ENCODE peak calls at places on chromosomes 6 and 20, in four cellular contexts. J is CD8-positive, alpha-beta T cell; U is left lung; L is right lobe of liver. T is an unnamed sample.

GRCh38 chr6:548091-548490 is 108.8 kb downstream of the HUS1B start:
- DNase-seq in J (no peak), U (no peak), L (no peak), T (no peak)

GRCh38 chr6:137496909-137497721 is 2.9 kb upstream of the OLIG3 start:
- DNase-seq in J (no peak), U (peak; percentile 44), L (no peak), T (no peak)

GRCh38 chr6:143060806-143061596 is at the start of gene AIG1:
- DNase-seq in J (peak; percentile 44), U (no peak), L (peak; percentile 87), T (no peak)

GRCh38 chr20:49586967-49587587 is 19.1 kb upstream of the PTGIS start:
- DNase-seq in J (no peak), U (no peak), L (no peak), T (no peak)

GRCh38 chr6:156752666-156753301 is 24.4 kb upstream of the ARID1B start:
- DNase-seq in J (no peak), U (no peak), L (peak; percentile 94), T (no peak)

GRCh38 chr6:6915219-6915618 is 192.5 kb upstream of the RREB1 start:
- DNase-seq in J (no peak), U (no peak), L (no peak), T (no peak)

GRCh38 chr6:47727391-47727790 is 29.0 kb downstream of the ADGRF4 start:
- DNase-seq in J (no peak), U (no peak), L (no peak), T (no peak)

GRCh38 chr20:63767886-63768285 is 28.3 kb downstream of the SLC2A4RG start:
- DNase-seq in J (no peak), U (no peak), L (no peak), T (no peak)

GRCh38 chr20:10735195-10735949 is 61.6 kb upstream of the JAG1 start:
- DNase-seq in J (no peak), U (no peak), L (no peak), T (no peak)

GRCh38 chr6:2802521-2803060 is 37.4 kb downstream of the WRNIP1 start:
- DNase-seq in J (no peak), U (no peak), L (no peak), T (no peak)

GRCh38 chr6:39347201-39347600 is 24.7 kb upstream of the KCNK16 start:
- DNase-seq in J (no peak), U (no peak), L (no peak), T (no peak)

GRCh38 chr6:40308533-40309306 is 278.4 kb downstream of the LRFN2 start:
- DNase-seq in J (peak; percentile 16), U (no peak), L (no peak), T (no peak)

GRCh38 chr6:113856011-113856551 is 1.1 kb upstream of the MARCKS start:
- DNase-seq in J (no peak), U (no peak), L (no peak), T (no peak)

GRCh38 chr6:2448826-2449571 is 203.6 kb upstream of the GMDS start:
- DNase-seq in J (no peak), U (no peak), L (no peak), T (no peak)

GRCh38 chr20:37734228-37734980 is 40.6 kb downstream of the CTNNBL1 start:
- DNase-seq in J (no peak), U (no peak), L (no peak), T (no peak)

GRCh38 chr6:71608646-71609045 is 277.7 kb upstream of the RIMS1 start:
- DNase-seq in J (no peak), U (no peak), L (no peak), T (no peak)

GRCh38 chr6:108782231-108783041 is 65.8 kb upstream of the ARMC2 start:
- DNase-seq in J (peak; percentile 68), U (peak; percentile 94), L (peak; percentile 88), T (peak; percentile 92)

GRCh38 chr20:5353624-5354496 is 37.1 kb upstream of the PROKR2 start:
- DNase-seq in J (no peak), U (no peak), L (no peak), T (no peak)

GRCh38 chr6:151916680-151917164 is 109.2 kb downstream of the ESR1 start:
- DNase-seq in J (no peak), U (no peak), L (no peak), T (no peak)

GRCh38 chr20:38805502-38805957 is at the start of gene PPP1R16B:
- DNase-seq in J (peak; percentile 76), U (peak; percentile 87), L (peak; percentile 69), T (peak; percentile 75)

GRCh38 chr6:125839471-125839870 is 48.7 kb downstream of the NCOA7 start:
- DNase-seq in J (no peak), U (no peak), L (no peak), T (no peak)

GRCh38 chr6:24344981-24345380 is 12.9 kb downstream of the DCDC2 start:
- DNase-seq in J (no peak), U (no peak), L (no peak), T (no peak)

GRCh38 chr6:133551847-133552331 is 310.7 kb downstream of the EYA4 start:
- DNase-seq in J (no peak), U (peak; percentile 75), L (no peak), T (peak; percentile 64)

GRCh38 chr6:1391692-1392309 is 2.4 kb downstream of the FOXF2 start:
- DNase-seq in J (no peak), U (no peak), L (no peak), T (no peak)

GRCh38 chr20:17505664-17506517 is 25.3 kb downstream of the BFSP1 start:
- DNase-seq in J (peak; percentile 25), U (no peak), L (no peak), T (no peak)

GRCh38 chr6:127198549-127198948 is 68.1 kb upstream of the RNF146 start:
- DNase-seq in J (no peak), U (no peak), L (no peak), T (no peak)

GRCh38 chr20:64069614-64070243 is 6.7 kb downstream of the TCEA2 start:
- DNase-seq in J (no peak), U (no peak), L (no peak), T (no peak)

GRCh38 chr6:18022398-18023231 is 35.2 kb upstream of the KIF13A start:
- DNase-seq in J (no peak), U (no peak), L (no peak), T (no peak)

GRCh38 chr6:148968636-148969270 is 221.9 kb downstream of the UST start:
- DNase-seq in J (no peak), U (no peak), L (no peak), T (no peak)

GRCh38 chr6:36631326-36632046 is 37.3 kb downstream of the SRSF3 start:
- DNase-seq in J (no peak), U (no peak), L (peak; percentile 24), T (peak; percentile 72)

GRCh38 chr20:2820084-2820895 is 4.1 kb downstream of the TMEM239 start:
- DNase-seq in J (no peak), U (no peak), L (no peak), T (peak; percentile 48)

DNA sequence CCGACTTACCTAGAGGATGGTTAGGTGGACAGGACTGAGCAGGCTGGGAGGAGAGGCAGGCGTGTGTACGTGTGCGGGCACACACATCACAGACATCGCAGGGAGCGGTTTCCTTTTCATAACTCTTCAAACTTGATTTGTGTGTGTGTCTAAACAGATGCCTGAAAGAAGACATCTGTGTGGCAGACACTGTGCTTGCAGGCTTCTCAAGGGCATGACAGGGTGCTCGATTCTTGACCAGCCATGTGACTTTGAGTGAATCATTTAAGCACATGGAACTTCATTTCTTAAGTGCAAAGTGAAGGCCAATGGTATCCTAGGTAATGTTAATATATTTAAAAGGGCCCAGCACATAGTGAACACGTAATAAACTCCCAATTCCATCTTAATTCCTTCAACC is 186.5 kb downstream of the SCP2D1 start:
- DNase-seq in J (no peak), U (no peak), L (no peak), T (no peak)
- H3K27ac ChIP-seq in J (no peak overlapping the region), U (no peak overlapping the region), L (no peak overlapping the region), T (no peak overlapping the region)

GRCh38 chr6:50846109-50846859 is 27.6 kb downstream of the TFAP2B start:
- DNase-seq in J (no peak), U (no peak), L (no peak), T (no peak)
- H3K27me3 ChIP-seq in J (peaks cover 28% of the 10 kb centered on the region), U (peaks cover 98% of the 10 kb centered on the region), L (peaks cover 65% of the 10 kb centered on the region), T (peaks cover 100% of the 10 kb centered on the region)

GRCh38 chr6:26045046-26045938 is 41.9 kb upstream of the HFE start:
- DNase-seq in J (peak; percentile 70), U (peak; percentile 82), L (peak; percentile 76), T (peak; percentile 71)

GRCh38 chr6:26041946-26042345 is 45.3 kb upstream of the HFE start:
- DNase-seq in J (no peak), U (no peak), L (no peak), T (no peak)

GRCh38 chr6:26043389-26044139 is 43.7 kb upstream of the HFE start:
- DNase-seq in J (peak; percentile 55), U (no peak), L (peak; percentile 69), T (peak; percentile 74)

GRCh38 chr6:26045939-26046368 is 41.3 kb upstream of the HFE start:
- DNase-seq in J (no peak), U (no peak), L (no peak), T (no peak)

GRCh38 chr6:26044140-26045045 is 42.8 kb upstream of the HFE start:
- DNase-seq in J (no peak), U (peak; percentile 79), L (peak; percentile 74), T (peak; percentile 79)
- H3K27ac ChIP-seq in J (peak overlapping the region; percentile 73), U (peak overlapping the region; percentile 91), L (peak overlapping the region; percentile 92), T (peak overlapping the region; percentile 90)

DNA sequence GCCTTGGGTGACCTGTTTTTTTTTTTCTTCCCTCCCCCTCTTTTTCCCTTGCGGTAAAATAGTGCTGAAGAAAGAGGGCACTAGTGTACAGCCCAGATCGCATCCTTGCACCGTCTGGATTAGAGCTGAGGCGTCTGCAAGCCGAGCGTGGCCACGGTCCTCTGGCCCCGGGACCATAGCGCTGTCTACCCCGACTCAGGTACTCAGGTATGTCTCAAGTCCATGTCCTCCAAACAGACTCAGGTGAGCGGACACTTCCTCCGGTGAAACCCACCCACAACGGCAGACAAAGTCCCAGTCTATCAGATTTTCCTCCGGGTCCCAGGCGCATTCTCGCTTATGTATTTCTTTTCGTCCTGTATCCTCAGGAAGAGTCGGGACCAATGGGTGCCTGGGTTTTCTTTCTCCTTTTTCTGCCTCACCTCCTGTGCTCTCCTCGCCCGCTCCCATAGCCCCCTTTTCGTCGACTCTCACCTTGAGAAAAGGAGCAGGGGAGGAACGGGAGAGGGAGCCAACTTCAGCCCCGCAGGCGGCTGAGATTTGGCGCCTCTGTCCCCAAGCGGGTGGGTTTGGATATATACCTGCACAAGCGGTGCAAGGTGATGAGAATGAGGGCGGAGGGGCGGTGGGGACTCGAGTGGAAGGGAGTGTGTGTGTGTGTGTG is 1.1 kb upstream of the GRM1 start:
- DNase-seq in J (no peak), U (peak; percentile 29), L (peak; percentile 44), T (no peak)
- H3K27me3 ChIP-seq in J (no peaks in the 10 kb centered on the region), U (peaks cover 21% of the 10 kb centered on the region), L (peaks cover 17% of the 10 kb centered on the region), T (peaks cover 43% of the 10 kb centered on the region)

DNA sequence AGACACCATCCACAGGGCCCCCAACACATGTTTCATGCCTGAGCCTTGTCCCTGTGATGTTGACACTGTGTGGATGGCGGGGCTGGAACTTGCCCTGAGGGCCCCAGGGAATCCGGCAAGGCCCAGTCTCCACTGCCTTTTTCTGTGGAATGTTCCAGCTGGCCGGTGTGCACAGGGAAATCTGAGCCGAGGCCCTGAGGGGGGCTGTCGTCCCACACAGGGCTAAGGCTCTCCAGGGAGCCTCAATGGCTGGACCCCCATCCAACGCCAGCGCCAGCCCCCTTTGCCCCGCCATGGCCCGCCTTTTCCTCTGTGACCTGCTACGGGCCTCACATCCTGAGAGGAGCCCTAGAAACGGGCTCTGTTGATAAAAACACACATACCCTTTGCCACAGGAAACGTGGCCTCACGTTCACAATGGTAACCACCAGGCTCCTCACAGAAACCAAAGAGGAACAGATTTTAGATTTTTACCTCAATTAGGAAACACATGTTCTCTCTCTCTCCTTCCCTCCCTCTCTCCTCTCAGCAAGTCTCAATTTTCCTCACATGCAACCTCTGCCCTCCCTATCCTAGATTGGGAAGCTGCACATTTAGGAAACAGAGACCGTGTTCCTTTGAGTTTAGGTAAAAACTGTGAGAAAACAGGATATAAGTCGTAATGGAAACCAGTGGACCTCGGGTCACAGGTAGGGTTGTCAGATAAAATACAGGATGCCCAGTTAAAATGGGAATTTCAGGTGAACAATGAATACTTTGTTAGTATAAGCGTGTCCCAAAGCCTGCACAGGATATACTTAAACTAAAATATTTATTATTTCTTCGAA is 13.7 kb upstream of the ZNF831 start:
- DNase-seq in J (peak; percentile 68), U (no peak), L (no peak), T (no peak)
- H3K27ac ChIP-seq in J (peak overlapping the region; percentile 90), U (peak overlapping the region; percentile 43), L (no peak overlapping the region), T (no peak overlapping the region)